ENCODE peak calls at places on chromosomes 4 and X, in seven cellular contexts. One of them, this sample, is unnamed.

GRCh38 chr4:11743961-11744360 is 315.3 kb upstream of the HS3ST1 start:
- DNase-seq in germinal center: no peak
- DNase-seq in ureter: no peak
- DNase-seq in iris pigment epithelial cell: no peak
- DNase-seq in head of caudate nucleus: no peak
- DNase-seq in omental fat pad: no peak
- DNase-seq in D341Med: no peak
- DNase-seq in this sample: no peak

GRCh38 chr4:57109847-57110634 is at the start of gene IGFBP7:
- DNase-seq in D341Med: peak; percentile 80
- DNase-seq in iris pigment epithelial cell: peak; percentile 67
- DNase-seq in ureter: peak; percentile 76
- DNase-seq in omental fat pad: no peak
- DNase-seq in germinal center: peak; percentile 24
- DNase-seq in head of caudate nucleus: peak; percentile 42
- DNase-seq in this sample: peak; percentile 69

GRCh38 chr4:75939890-75940691 is 722 bp downstream of the NAAA start:
- DNase-seq in germinal center: peak; percentile 77
- DNase-seq in ureter: peak; percentile 71
- DNase-seq in omental fat pad: peak; percentile 39
- DNase-seq in head of caudate nucleus: peak; percentile 72
- DNase-seq in iris pigment epithelial cell: peak; percentile 59
- DNase-seq in D341Med: peak; percentile 80
- DNase-seq in this sample: peak; percentile 78

GRCh38 chrX:110407910-110408545 is 49.4 kb downstream of the RTL9 start:
- DNase-seq in ureter: peak; percentile 52
- DNase-seq in head of caudate nucleus: peak; percentile 49
- DNase-seq in iris pigment epithelial cell: peak; percentile 56
- DNase-seq in germinal center: peak; percentile 12
- DNase-seq in D341Med: peak; percentile 57
- DNase-seq in omental fat pad: no peak
- DNase-seq in this sample: peak; percentile 29

GRCh38 chr4:108619372-108620100 is 840 bp upstream of the RPL34 start:
- DNase-seq in omental fat pad: no peak
- DNase-seq in germinal center: no peak
- DNase-seq in iris pigment epithelial cell: no peak
- DNase-seq in D341Med: no peak
- DNase-seq in head of caudate nucleus: no peak
- DNase-seq in ureter: no peak
- DNase-seq in this sample: no peak

GRCh38 chr4:168319486-168320019 is 1.0 kb upstream of the DDX60 start:
- DNase-seq in D341Med: no peak
- DNase-seq in ureter: no peak
- DNase-seq in germinal center: no peak
- DNase-seq in iris pigment epithelial cell: no peak
- DNase-seq in omental fat pad: no peak
- DNase-seq in head of caudate nucleus: no peak
- DNase-seq in this sample: no peak

GRCh38 chr4:98653890-98654867 is 4.2 kb downstream of the TSPAN5 start:
- DNase-seq in germinal center: no peak
- DNase-seq in omental fat pad: no peak
- DNase-seq in D341Med: no peak
- DNase-seq in iris pigment epithelial cell: peak; percentile 97
- DNase-seq in ureter: no peak
- DNase-seq in head of caudate nucleus: no peak
- DNase-seq in this sample: peak; percentile 81

GRCh38 chr4:140856692-140857091 is 100.5 kb upstream of the TBC1D9 start:
- DNase-seq in iris pigment epithelial cell: peak; percentile 53
- DNase-seq in D341Med: no peak
- DNase-seq in ureter: peak; percentile 48
- DNase-seq in omental fat pad: no peak
- DNase-seq in head of caudate nucleus: peak; percentile 34
- DNase-seq in germinal center: no peak
- DNase-seq in this sample: peak; percentile 85

GRCh38 chr4:97994765-97995465 is 148.4 kb downstream of the STPG2 start:
- DNase-seq in iris pigment epithelial cell: peak; percentile 2
- DNase-seq in ureter: no peak
- DNase-seq in omental fat pad: no peak
- DNase-seq in D341Med: no peak
- DNase-seq in head of caudate nucleus: no peak
- DNase-seq in germinal center: no peak
- DNase-seq in this sample: no peak

GRCh38 chrX:131330735-131331134 is 41.6 kb upstream of the IGSF1 start:
- DNase-seq in iris pigment epithelial cell: no peak
- DNase-seq in ureter: no peak
- DNase-seq in head of caudate nucleus: no peak
- DNase-seq in germinal center: no peak
- DNase-seq in omental fat pad: no peak
- DNase-seq in D341Med: no peak
- DNase-seq in this sample: no peak

GRCh38 chr4:181684310-181684709 is 558.9 kb upstream of the TENM3 start:
- DNase-seq in germinal center: no peak
- DNase-seq in head of caudate nucleus: no peak
- DNase-seq in omental fat pad: no peak
- DNase-seq in D341Med: no peak
- DNase-seq in ureter: no peak
- DNase-seq in iris pigment epithelial cell: peak; percentile 94
- DNase-seq in this sample: no peak

GRCh38 chr4:53490161-53490915 is 100.9 kb downstream of the LNX1 start:
- DNase-seq in head of caudate nucleus: no peak
- DNase-seq in omental fat pad: no peak
- DNase-seq in ureter: no peak
- DNase-seq in D341Med: no peak
- DNase-seq in germinal center: no peak
- DNase-seq in iris pigment epithelial cell: peak; percentile 78
- DNase-seq in this sample: no peak

GRCh38 chr4:47771020-47771419 is 66.8 kb downstream of the CORIN start:
- DNase-seq in germinal center: no peak
- DNase-seq in ureter: no peak
- DNase-seq in iris pigment epithelial cell: no peak
- DNase-seq in D341Med: no peak
- DNase-seq in omental fat pad: no peak
- DNase-seq in head of caudate nucleus: no peak
- DNase-seq in this sample: no peak

GRCh38 chr4:159413252-159413941 is 310.5 kb downstream of the RAPGEF2 start:
- DNase-seq in iris pigment epithelial cell: peak; percentile 17
- DNase-seq in germinal center: no peak
- DNase-seq in ureter: no peak
- DNase-seq in omental fat pad: no peak
- DNase-seq in head of caudate nucleus: no peak
- DNase-seq in D341Med: no peak
- DNase-seq in this sample: no peak

GRCh38 chrX:37380920-37381319 is 31.8 kb downstream of the PRRG1 start:
- DNase-seq in omental fat pad: no peak
- DNase-seq in iris pigment epithelial cell: peak; percentile 86
- DNase-seq in D341Med: no peak
- DNase-seq in head of caudate nucleus: no peak
- DNase-seq in ureter: no peak
- DNase-seq in germinal center: no peak
- DNase-seq in this sample: peak; percentile 42

GRCh38 chr4:122635205-122635604 is 14.3 kb upstream of the IL21 start:
- DNase-seq in ureter: no peak
- DNase-seq in D341Med: no peak
- DNase-seq in iris pigment epithelial cell: no peak
- DNase-seq in head of caudate nucleus: no peak
- DNase-seq in germinal center: no peak
- DNase-seq in omental fat pad: no peak
- DNase-seq in this sample: no peak

GRCh38 chr4:36281384-36282106 is at the start of gene DTHD1:
- DNase-seq in ureter: no peak
- DNase-seq in head of caudate nucleus: no peak
- DNase-seq in omental fat pad: no peak
- DNase-seq in D341Med: no peak
- DNase-seq in germinal center: no peak
- DNase-seq in iris pigment epithelial cell: no peak
- DNase-seq in this sample: peak; percentile 52